ENCODE peak calls at places on chromosomes 5 and 9, in eight cellular contexts. One of them, this sample, is unnamed.

GRCh38 chr9:20701058-20701457 is 17.0 kb downstream of the FOCAD start:
- ATAC-seq in GM23338: no peak
- ATAC-seq in Right ventricle myocardium inferior: peak
- ATAC-seq in RWPE2: no peak
- ATAC-seq in activated naive CD8-positive, alpha-beta T cell treated with anti-CD3 and anti-CD28 coated beads, Interleukin-2, amount 10 ng/mL, durations not matched to agents 7 days and 5 days: no peak
- ATAC-seq in Right ventricle myocardium superior: peak
- ATAC-seq in left lung: peak
- ATAC-seq in stimulated activated naive CD8-positive, alpha-beta T cell treated with anti-CD3 and anti-CD28 coated beads, Interleukin-15, Interleukin-2, amounts not matched to agents 100 U/mL and 50 U/mL, for 24 hours: no peak
- ATAC-seq in this sample: no peak

GRCh38 chr5:78182838-78183237 is 111.7 kb downstream of the AP3B1 start:
- ATAC-seq in GM23338: peak
- ATAC-seq in Right ventricle myocardium inferior: no peak
- ATAC-seq in RWPE2: peak
- ATAC-seq in activated naive CD8-positive, alpha-beta T cell treated with anti-CD3 and anti-CD28 coated beads, Interleukin-2, amount 10 ng/mL, durations not matched to agents 7 days and 5 days: no peak
- ATAC-seq in Right ventricle myocardium superior: no peak
- ATAC-seq in left lung: no peak
- ATAC-seq in stimulated activated naive CD8-positive, alpha-beta T cell treated with anti-CD3 and anti-CD28 coated beads, Interleukin-15, Interleukin-2, amounts not matched to agents 100 U/mL and 50 U/mL, for 24 hours: peak
- ATAC-seq in this sample: no peak

GRCh38 chr5:96844476-96844990 is 31.8 kb upstream of the ERAP2 start:
- ATAC-seq in GM23338: no peak
- ATAC-seq in Right ventricle myocardium inferior: no peak
- ATAC-seq in RWPE2: no peak
- ATAC-seq in activated naive CD8-positive, alpha-beta T cell treated with anti-CD3 and anti-CD28 coated beads, Interleukin-2, amount 10 ng/mL, durations not matched to agents 7 days and 5 days: no peak
- ATAC-seq in Right ventricle myocardium superior: no peak
- ATAC-seq in left lung: no peak
- ATAC-seq in stimulated activated naive CD8-positive, alpha-beta T cell treated with anti-CD3 and anti-CD28 coated beads, Interleukin-15, Interleukin-2, amounts not matched to agents 100 U/mL and 50 U/mL, for 24 hours: no peak
- ATAC-seq in this sample: no peak

GRCh38 chr5:43555895-43556606 is 826 bp downstream of the PAIP1 start:
- ATAC-seq in GM23338: peak
- ATAC-seq in Right ventricle myocardium inferior: peak
- ATAC-seq in RWPE2: peak
- ATAC-seq in activated naive CD8-positive, alpha-beta T cell treated with anti-CD3 and anti-CD28 coated beads, Interleukin-2, amount 10 ng/mL, durations not matched to agents 7 days and 5 days: no peak
- ATAC-seq in Right ventricle myocardium superior: peak
- ATAC-seq in left lung: peak
- ATAC-seq in stimulated activated naive CD8-positive, alpha-beta T cell treated with anti-CD3 and anti-CD28 coated beads, Interleukin-15, Interleukin-2, amounts not matched to agents 100 U/mL and 50 U/mL, for 24 hours: no peak
- ATAC-seq in this sample: no peak

GRCh38 chr9:128409450-128409849 is 11.2 kb upstream of the CERCAM start:
- ATAC-seq in GM23338: no peak
- ATAC-seq in Right ventricle myocardium inferior: no peak
- ATAC-seq in RWPE2: peak
- ATAC-seq in activated naive CD8-positive, alpha-beta T cell treated with anti-CD3 and anti-CD28 coated beads, Interleukin-2, amount 10 ng/mL, durations not matched to agents 7 days and 5 days: no peak
- ATAC-seq in Right ventricle myocardium superior: no peak
- ATAC-seq in left lung: no peak
- ATAC-seq in stimulated activated naive CD8-positive, alpha-beta T cell treated with anti-CD3 and anti-CD28 coated beads, Interleukin-15, Interleukin-2, amounts not matched to agents 100 U/mL and 50 U/mL, for 24 hours: no peak
- ATAC-seq in this sample: peak

GRCh38 chr9:93091453-93092081 is 4.5 kb upstream of the CARD19 start:
- ATAC-seq in GM23338: no peak
- ATAC-seq in Right ventricle myocardium inferior: no peak
- ATAC-seq in RWPE2: no peak
- ATAC-seq in activated naive CD8-positive, alpha-beta T cell treated with anti-CD3 and anti-CD28 coated beads, Interleukin-2, amount 10 ng/mL, durations not matched to agents 7 days and 5 days: no peak
- ATAC-seq in Right ventricle myocardium superior: no peak
- ATAC-seq in left lung: no peak
- ATAC-seq in stimulated activated naive CD8-positive, alpha-beta T cell treated with anti-CD3 and anti-CD28 coated beads, Interleukin-15, Interleukin-2, amounts not matched to agents 100 U/mL and 50 U/mL, for 24 hours: peak
- ATAC-seq in this sample: no peak

GRCh38 chr5:151863566-151863965 is 61.1 kb downstream of the GLRA1 start:
- ATAC-seq in GM23338: no peak
- ATAC-seq in Right ventricle myocardium inferior: no peak
- ATAC-seq in RWPE2: no peak
- ATAC-seq in activated naive CD8-positive, alpha-beta T cell treated with anti-CD3 and anti-CD28 coated beads, Interleukin-2, amount 10 ng/mL, durations not matched to agents 7 days and 5 days: no peak
- ATAC-seq in Right ventricle myocardium superior: no peak
- ATAC-seq in left lung: no peak
- ATAC-seq in stimulated activated naive CD8-positive, alpha-beta T cell treated with anti-CD3 and anti-CD28 coated beads, Interleukin-15, Interleukin-2, amounts not matched to agents 100 U/mL and 50 U/mL, for 24 hours: no peak
- ATAC-seq in this sample: no peak

GRCh38 chr5:80600943-80601693 is 31.0 kb upstream of the ANKRD34B start:
- ATAC-seq in GM23338: no peak
- ATAC-seq in Right ventricle myocardium inferior: no peak
- ATAC-seq in RWPE2: no peak
- ATAC-seq in activated naive CD8-positive, alpha-beta T cell treated with anti-CD3 and anti-CD28 coated beads, Interleukin-2, amount 10 ng/mL, durations not matched to agents 7 days and 5 days: peak
- ATAC-seq in Right ventricle myocardium superior: no peak
- ATAC-seq in left lung: no peak
- ATAC-seq in stimulated activated naive CD8-positive, alpha-beta T cell treated with anti-CD3 and anti-CD28 coated beads, Interleukin-15, Interleukin-2, amounts not matched to agents 100 U/mL and 50 U/mL, for 24 hours: peak
- ATAC-seq in this sample: no peak

GRCh38 chr5:151585970-151586369 is 5.2 kb downstream of the FAT2 start:
- ATAC-seq in GM23338: no peak
- ATAC-seq in Right ventricle myocardium inferior: peak
- ATAC-seq in RWPE2: no peak
- ATAC-seq in activated naive CD8-positive, alpha-beta T cell treated with anti-CD3 and anti-CD28 coated beads, Interleukin-2, amount 10 ng/mL, durations not matched to agents 7 days and 5 days: no peak
- ATAC-seq in Right ventricle myocardium superior: peak
- ATAC-seq in left lung: no peak
- ATAC-seq in stimulated activated naive CD8-positive, alpha-beta T cell treated with anti-CD3 and anti-CD28 coated beads, Interleukin-15, Interleukin-2, amounts not matched to agents 100 U/mL and 50 U/mL, for 24 hours: no peak
- ATAC-seq in this sample: no peak

GRCh38 chr5:122415030-122415429 is 103.0 kb downstream of the SNCAIP start:
- ATAC-seq in GM23338: peak
- ATAC-seq in Right ventricle myocardium inferior: no peak
- ATAC-seq in RWPE2: no peak
- ATAC-seq in activated naive CD8-positive, alpha-beta T cell treated with anti-CD3 and anti-CD28 coated beads, Interleukin-2, amount 10 ng/mL, durations not matched to agents 7 days and 5 days: no peak
- ATAC-seq in Right ventricle myocardium superior: no peak
- ATAC-seq in left lung: no peak
- ATAC-seq in stimulated activated naive CD8-positive, alpha-beta T cell treated with anti-CD3 and anti-CD28 coated beads, Interleukin-15, Interleukin-2, amounts not matched to agents 100 U/mL and 50 U/mL, for 24 hours: no peak
- ATAC-seq in this sample: no peak

GRCh38 chr9:135075234-135076142 is 12.0 kb upstream of the OLFM1 start:
- ATAC-seq in GM23338: peak
- ATAC-seq in Right ventricle myocardium inferior: peak
- ATAC-seq in RWPE2: peak
- ATAC-seq in activated naive CD8-positive, alpha-beta T cell treated with anti-CD3 and anti-CD28 coated beads, Interleukin-2, amount 10 ng/mL, durations not matched to agents 7 days and 5 days: no peak
- ATAC-seq in Right ventricle myocardium superior: peak
- ATAC-seq in left lung: peak
- ATAC-seq in stimulated activated naive CD8-positive, alpha-beta T cell treated with anti-CD3 and anti-CD28 coated beads, Interleukin-15, Interleukin-2, amounts not matched to agents 100 U/mL and 50 U/mL, for 24 hours: no peak
- ATAC-seq in this sample: no peak

GRCh38 chr9:20997503-20998076 is 33.9 kb downstream of the HACD4 start:
- ATAC-seq in GM23338: no peak
- ATAC-seq in Right ventricle myocardium inferior: no peak
- ATAC-seq in RWPE2: no peak
- ATAC-seq in activated naive CD8-positive, alpha-beta T cell treated with anti-CD3 and anti-CD28 coated beads, Interleukin-2, amount 10 ng/mL, durations not matched to agents 7 days and 5 days: no peak
- ATAC-seq in Right ventricle myocardium superior: no peak
- ATAC-seq in left lung: no peak
- ATAC-seq in stimulated activated naive CD8-positive, alpha-beta T cell treated with anti-CD3 and anti-CD28 coated beads, Interleukin-15, Interleukin-2, amounts not matched to agents 100 U/mL and 50 U/mL, for 24 hours: peak
- ATAC-seq in this sample: peak

GRCh38 chr5:55620781-55621180 is 86.0 kb upstream of the PLPP1 start:
- ATAC-seq in GM23338: no peak
- ATAC-seq in Right ventricle myocardium inferior: no peak
- ATAC-seq in RWPE2: no peak
- ATAC-seq in activated naive CD8-positive, alpha-beta T cell treated with anti-CD3 and anti-CD28 coated beads, Interleukin-2, amount 10 ng/mL, durations not matched to agents 7 days and 5 days: no peak
- ATAC-seq in Right ventricle myocardium superior: no peak
- ATAC-seq in left lung: peak
- ATAC-seq in stimulated activated naive CD8-positive, alpha-beta T cell treated with anti-CD3 and anti-CD28 coated beads, Interleukin-15, Interleukin-2, amounts not matched to agents 100 U/mL and 50 U/mL, for 24 hours: no peak
- ATAC-seq in this sample: no peak

GRCh38 chr5:18754201-18754600 is 1119.9 kb downstream of the TAF11L14 start:
- ATAC-seq in GM23338: no peak
- ATAC-seq in Right ventricle myocardium inferior: no peak
- ATAC-seq in RWPE2: no peak
- ATAC-seq in activated naive CD8-positive, alpha-beta T cell treated with anti-CD3 and anti-CD28 coated beads, Interleukin-2, amount 10 ng/mL, durations not matched to agents 7 days and 5 days: no peak
- ATAC-seq in Right ventricle myocardium superior: no peak
- ATAC-seq in left lung: no peak
- ATAC-seq in stimulated activated naive CD8-positive, alpha-beta T cell treated with anti-CD3 and anti-CD28 coated beads, Interleukin-15, Interleukin-2, amounts not matched to agents 100 U/mL and 50 U/mL, for 24 hours: no peak
- ATAC-seq in this sample: no peak

GRCh38 chr5:8845316-8845715 is 700.6 kb downstream of the SEMA5A start:
- ATAC-seq in GM23338: no peak
- ATAC-seq in Right ventricle myocardium inferior: no peak
- ATAC-seq in RWPE2: peak
- ATAC-seq in activated naive CD8-positive, alpha-beta T cell treated with anti-CD3 and anti-CD28 coated beads, Interleukin-2, amount 10 ng/mL, durations not matched to agents 7 days and 5 days: no peak
- ATAC-seq in Right ventricle myocardium superior: no peak
- ATAC-seq in left lung: no peak
- ATAC-seq in stimulated activated naive CD8-positive, alpha-beta T cell treated with anti-CD3 and anti-CD28 coated beads, Interleukin-15, Interleukin-2, amounts not matched to agents 100 U/mL and 50 U/mL, for 24 hours: no peak
- ATAC-seq in this sample: no peak

This sample was measured in stimulated activated memory B cell treated with anti-CD40 and anti-IgM and Interleukin-4, amounts not matched to agents 10 μg/mL and 1 μg/mL and 100 μg/mL, for 72 hours.